ENCODE peak calls at places on chromosomes 7 and 10, in seven cellular contexts. P, R, Z, B, E, D and F are unnamed samples.

GRCh38 chr7:7110706-7111105 is 71.6 kb upstream of the C1GALT1 start:
- DNase-seq in P (no peak), R (no peak), Z (no peak), B (no peak), E (no peak), D (no peak), F (no peak)

GRCh38 chr7:38123494-38123893 is 54.6 kb upstream of the STARD3NL start:
- DNase-seq in P (no peak), R (no peak), Z (no peak), B (no peak), E (no peak), D (no peak), F (no peak)

GRCh38 chr7:122736183-122736582 is 33.5 kb upstream of the RNF148 start:
- DNase-seq in P (no peak), R (no peak), Z (no peak), B (no peak), E (no peak), D (no peak), F (no peak)

GRCh38 chr10:8039323-8039922 is 15.1 kb upstream of the GATA3 start:
- DNase-seq in P (no peak), R (no peak), Z (no peak), B (no peak), E (no peak), D (no peak), F (no peak)

GRCh38 chr10:60207894-60208293 is 181.8 kb downstream of the ANK3 start:
- DNase-seq in P (no peak), R (no peak), Z (no peak), B (no peak), E (no peak), D (no peak), F (no peak)

GRCh38 chr10:111545806-111546205 is 469.0 kb downstream of the ADRA2A start:
- DNase-seq in P (no peak), R (no peak), Z (no peak), B (no peak), E (no peak), D (no peak), F (no peak)

GRCh38 chr10:114577133-114577532 is 80.9 kb downstream of the ABLIM1 start:
- DNase-seq in P (no peak), R (no peak), Z (no peak), B (no peak), E (no peak), D (no peak), F (no peak)

GRCh38 chr10:20990604-20991003 is 93.5 kb upstream of the NEBL start:
- DNase-seq in P (no peak), R (no peak), Z (no peak), B (no peak), E (no peak), D (no peak), F (no peak)

GRCh38 chr7:30478349-30479228 is at the start of gene NOD1:
- DNase-seq in P (peak), R (peak), Z (peak), B (peak), E (peak), D (peak), F (peak)